ENCODE peak calls at places on chromosomes 6 and 20, in nine cellular contexts. S, N, G, E, J, O, X, Y and F are unnamed samples.

GRCh38 chr20:17738154-17738553 is 38.4 kb downstream of the BANF2 start:
- DNase-seq in J (no peak), E (no peak), X (no peak), S (no peak), Y (no peak), O (no peak), G (no peak), N (no peak), F (no peak)

GRCh38 chr6:107069631-107070548 is 41.9 kb downstream of the MTRES1 start:
- DNase-seq in E (no peak), J (no peak), N (no peak), G (no peak), O (no peak), Y (no peak), X (no peak), S (no peak), F (no peak)

GRCh38 chr6:122692175-122692598 is 82.0 kb downstream of the PKIB start:
- DNase-seq in N (no peak), J (no peak), S (no peak), O (no peak), E (no peak), G (no peak), Y (no peak), X (peak; percentile 87), F (no peak)

GRCh38 chr6:89348372-89348771 is 4.2 kb downstream of the UBE2J1 start:
- DNase-seq in E (no peak), J (no peak), G (no peak), N (no peak), S (no peak), X (no peak), Y (no peak), O (no peak), F (no peak)

GRCh38 chr6:129667034-129667433 is 42.9 kb downstream of the ARHGAP18 start:
- DNase-seq in X (no peak), S (no peak), G (no peak), Y (no peak), O (no peak), N (no peak), E (no peak), J (no peak), F (no peak)

GRCh38 chr6:29947292-29947980 is 5.1 kb downstream of the HLA-A start:
- DNase-seq in Y (no peak), X (peak; percentile 43), N (no peak), E (no peak), J (no peak), S (no peak), G (no peak), O (no peak), F (no peak)

GRCh38 chr6:113854531-113855499 is 2.3 kb upstream of the MARCKS start:
- DNase-seq in J (peak; percentile 90), S (peak; percentile 79), X (peak; percentile 92), E (peak; percentile 70), G (peak; percentile 90), Y (peak; percentile 64), O (peak; percentile 45), N (no peak), F (no peak)

GRCh38 chr6:2876210-2877056 is 26.7 kb downstream of the SERPINB9 start:
- DNase-seq in S (peak; percentile 83), O (no peak), J (peak; percentile 53), G (peak; percentile 42), X (peak; percentile 87), E (peak; percentile 79), Y (no peak), N (no peak), F (no peak)

GRCh38 chr6:43761666-43762409 is 8.2 kb upstream of the VEGFA start:
- DNase-seq in S (no peak), X (no peak), G (no peak), J (no peak), Y (no peak), N (no peak), E (peak; percentile 37), O (no peak), F (no peak)